ENCODE peak calls at places on chromosome 2, in six cellular contexts. One of them, this sample, is unnamed.

GRCh38 chr2:50358586-50358985 is 673.3 kb downstream of the NRXN1 start:
- DNase-seq in transverse colon: no peak
- DNase-seq in prostate gland: no peak
- DNase-seq in sigmoid colon: peak; percentile 46
- DNase-seq in HL-60: no peak
- DNase-seq in HCT116: no peak
- DNase-seq in this sample: no peak

GRCh38 chr2:103427567-103427966 is 665.7 kb downstream of the TMEM182 start:
- DNase-seq in transverse colon: no peak
- DNase-seq in prostate gland: no peak
- DNase-seq in sigmoid colon: no peak
- DNase-seq in HL-60: no peak
- DNase-seq in HCT116: no peak
- DNase-seq in this sample: no peak

GRCh38 chr2:66370824-66371223 is 64.1 kb upstream of the MEIS1 start:
- DNase-seq in transverse colon: no peak
- DNase-seq in prostate gland: no peak
- DNase-seq in sigmoid colon: no peak
- DNase-seq in HL-60: no peak
- DNase-seq in HCT116: no peak
- DNase-seq in this sample: no peak

GRCh38 chr2:137178955-137179377 is 413.6 kb downstream of the THSD7B start:
- DNase-seq in transverse colon: no peak
- DNase-seq in prostate gland: no peak
- DNase-seq in sigmoid colon: no peak
- DNase-seq in HL-60: no peak
- DNase-seq in HCT116: no peak
- DNase-seq in this sample: no peak

GRCh38 chr2:238595750-238596570 is 169.2 kb downstream of the ASB1 start:
- DNase-seq in transverse colon: no peak
- DNase-seq in prostate gland: peak; percentile 52
- DNase-seq in sigmoid colon: no peak
- DNase-seq in HL-60: no peak
- DNase-seq in HCT116: no peak
- DNase-seq in this sample: no peak

GRCh38 chr2:75460630-75461029 is 100.1 kb downstream of the EVA1A start:
- DNase-seq in transverse colon: no peak
- DNase-seq in prostate gland: no peak
- DNase-seq in sigmoid colon: no peak
- DNase-seq in HL-60: no peak
- DNase-seq in HCT116: no peak
- DNase-seq in this sample: no peak

GRCh38 chr2:215390550-215390913 is 45.3 kb downstream of the FN1 start:
- DNase-seq in transverse colon: no peak
- DNase-seq in prostate gland: no peak
- DNase-seq in sigmoid colon: no peak
- DNase-seq in HL-60: no peak
- DNase-seq in HCT116: no peak
- DNase-seq in this sample: no peak

GRCh38 chr2:238096311-238097011 is 3.7 kb upstream of the ESPNL start:
- DNase-seq in transverse colon: no peak
- DNase-seq in prostate gland: no peak
- DNase-seq in sigmoid colon: no peak
- DNase-seq in HL-60: no peak
- DNase-seq in HCT116: no peak
- DNase-seq in this sample: no peak

GRCh38 chr2:231068525-231069222 is 12.0 kb downstream of the PSMD1 start:
- DNase-seq in transverse colon: no peak
- DNase-seq in prostate gland: no peak
- DNase-seq in sigmoid colon: no peak
- DNase-seq in HL-60: no peak
- DNase-seq in HCT116: no peak
- DNase-seq in this sample: no peak

GRCh38 chr2:36408198-36408703 is 52.7 kb downstream of the CRIM1 start:
- DNase-seq in transverse colon: no peak
- DNase-seq in prostate gland: no peak
- DNase-seq in sigmoid colon: no peak
- DNase-seq in HL-60: no peak
- DNase-seq in HCT116: no peak
- DNase-seq in this sample: no peak

GRCh38 chr2:28490558-28490957 is 5.3 kb upstream of the PLB1 start:
- DNase-seq in transverse colon: no peak
- DNase-seq in prostate gland: no peak
- DNase-seq in sigmoid colon: no peak
- DNase-seq in HL-60: no peak
- DNase-seq in HCT116: no peak
- DNase-seq in this sample: no peak

GRCh38 chr2:210363261-210363660 is 48.3 kb upstream of the MYL1 start:
- DNase-seq in transverse colon: no peak
- DNase-seq in prostate gland: no peak
- DNase-seq in sigmoid colon: no peak
- DNase-seq in HL-60: no peak
- DNase-seq in HCT116: no peak
- DNase-seq in this sample: no peak

GRCh38 chr2:178827739-178828487 is 20.7 kb upstream of the TTN start:
- DNase-seq in transverse colon: no peak
- DNase-seq in prostate gland: no peak
- DNase-seq in sigmoid colon: no peak
- DNase-seq in HL-60: no peak
- DNase-seq in HCT116: no peak
- DNase-seq in this sample: no peak

GRCh38 chr2:178828496-178828895 is 21.3 kb upstream of the TTN start:
- DNase-seq in transverse colon: no peak
- DNase-seq in prostate gland: no peak
- DNase-seq in sigmoid colon: no peak
- DNase-seq in HL-60: no peak
- DNase-seq in HCT116: no peak
- DNase-seq in this sample: no peak

GRCh38 chr2:178829981-178830380 is 22.8 kb upstream of the TTN start:
- DNase-seq in transverse colon: no peak
- DNase-seq in prostate gland: no peak
- DNase-seq in sigmoid colon: no peak
- DNase-seq in HL-60: no peak
- DNase-seq in HCT116: no peak
- DNase-seq in this sample: no peak

GRCh38 chr2:178830451-178830850 is 23.2 kb upstream of the TTN start:
- DNase-seq in transverse colon: no peak
- DNase-seq in prostate gland: no peak
- DNase-seq in sigmoid colon: no peak
- DNase-seq in HL-60: no peak
- DNase-seq in HCT116: no peak
- DNase-seq in this sample: no peak

GRCh38 chr2:178829299-178829698 is 22.1 kb upstream of the TTN start:
- DNase-seq in transverse colon: no peak
- DNase-seq in prostate gland: no peak
- DNase-seq in sigmoid colon: no peak
- DNase-seq in HL-60: no peak
- DNase-seq in HCT116: no peak
- DNase-seq in this sample: no peak
- TF ChIP-seq POLR2AphosphoS5 in transverse colon: no peak
- TF ChIP-seq POLR2AphosphoS5 in prostate gland: no peak
- TF ChIP-seq POLR2AphosphoS5 in sigmoid colon: no peak
- TF ChIP-seq POLR2AphosphoS5 in HL-60: no peak
- TF ChIP-seq POLR2AphosphoS5 in HCT116: no peak
- TF ChIP-seq POLR2AphosphoS5 in this sample: no peak

GRCh38 chr2:185567196-185567595 is 171.4 kb upstream of the FSIP2 start:
- DNase-seq in transverse colon: no peak
- DNase-seq in prostate gland: no peak
- DNase-seq in sigmoid colon: no peak
- DNase-seq in HL-60: no peak
- DNase-seq in HCT116: no peak
- DNase-seq in this sample: no peak

DNA sequence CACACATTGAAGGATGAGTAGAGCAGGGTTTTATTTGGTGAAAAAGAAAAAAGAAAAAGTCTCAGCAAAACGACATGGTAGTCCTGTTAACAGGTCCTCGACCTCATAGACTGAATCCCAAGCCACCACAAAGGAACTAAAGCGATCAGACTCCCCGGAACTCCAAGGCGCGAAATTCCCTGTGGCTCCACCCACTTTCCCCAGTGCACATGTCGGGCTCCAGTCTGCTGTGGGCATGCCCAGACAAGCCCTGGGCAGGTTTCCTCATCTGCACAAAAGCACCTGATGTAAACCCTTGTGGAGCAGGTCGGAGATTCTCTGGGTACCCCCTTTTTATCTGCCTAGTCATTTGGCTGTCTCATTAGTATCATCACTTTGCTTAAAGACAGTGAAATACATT is 170.7 kb upstream of the FSIP2 start:
- DNase-seq in transverse colon: no peak
- DNase-seq in prostate gland: no peak
- DNase-seq in sigmoid colon: no peak
- DNase-seq in HL-60: no peak
- DNase-seq in HCT116: no peak
- DNase-seq in this sample: no peak
- H3K4me3 ChIP-seq in transverse colon: no peak overlapping the region
- H3K4me3 ChIP-seq in prostate gland: no peak overlapping the region
- H3K4me3 ChIP-seq in sigmoid colon: no peak overlapping the region
- H3K4me3 ChIP-seq in HL-60: no peak overlapping the region
- H3K4me3 ChIP-seq in HCT116: no peak overlapping the region
- H3K4me3 ChIP-seq in this sample: no peak overlapping the region

DNA sequence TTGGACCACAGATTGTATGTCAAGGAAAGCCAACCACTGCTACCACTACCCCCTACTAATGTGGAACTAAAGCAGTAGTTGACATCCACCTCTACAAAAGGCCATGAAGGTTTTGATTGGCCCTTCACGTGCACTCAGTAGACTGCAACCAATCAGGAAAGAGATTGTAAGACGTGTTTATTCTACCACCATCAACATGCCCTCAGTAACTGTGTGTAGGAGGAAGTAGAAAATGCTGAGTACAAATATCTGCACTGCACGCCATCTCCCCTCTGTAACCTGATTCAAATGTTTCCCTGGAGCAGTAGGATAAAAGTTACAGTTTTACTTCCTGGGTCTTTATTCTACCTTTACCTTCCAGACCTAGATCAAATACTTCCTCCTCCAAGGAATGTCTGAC is 2.9 kb upstream of the CASP10 start:
- DNase-seq in transverse colon: no peak
- DNase-seq in prostate gland: no peak
- DNase-seq in sigmoid colon: no peak
- DNase-seq in HL-60: no peak
- DNase-seq in HCT116: no peak
- DNase-seq in this sample: no peak
- TF ChIP-seq POLR2AphosphoS5 in transverse colon: no peak
- TF ChIP-seq POLR2AphosphoS5 in prostate gland: no peak
- TF ChIP-seq POLR2AphosphoS5 in sigmoid colon: no peak
- TF ChIP-seq POLR2AphosphoS5 in HL-60: no peak
- TF ChIP-seq POLR2AphosphoS5 in HCT116: no peak
- TF ChIP-seq POLR2AphosphoS5 in this sample: no peak

DNA sequence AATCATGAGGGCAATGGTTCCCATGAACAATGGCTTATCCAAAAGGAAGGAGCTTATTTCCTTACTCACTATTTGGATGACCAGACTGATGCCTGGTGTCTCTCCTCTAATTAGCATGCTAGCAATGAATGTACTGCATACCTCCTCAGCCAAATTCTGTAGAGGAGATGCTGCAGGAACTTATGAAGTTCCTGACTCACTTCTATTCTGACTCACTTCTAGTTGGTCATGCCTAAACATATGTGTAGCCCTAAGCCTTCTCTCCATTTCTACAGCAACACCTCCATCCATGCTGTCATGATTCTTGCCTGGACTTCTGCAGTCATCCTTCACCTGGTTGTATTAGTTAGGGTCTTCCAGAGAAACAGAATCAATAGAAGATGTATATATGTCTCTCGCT is 59.9 kb upstream of the MRPS9 start:
- DNase-seq in transverse colon: no peak
- DNase-seq in prostate gland: no peak
- DNase-seq in sigmoid colon: no peak
- DNase-seq in HL-60: no peak
- DNase-seq in HCT116: no peak
- DNase-seq in this sample: no peak
- H3K4me3 ChIP-seq in transverse colon: no peak overlapping the region
- H3K4me3 ChIP-seq in prostate gland: no peak overlapping the region
- H3K4me3 ChIP-seq in sigmoid colon: no peak overlapping the region
- H3K4me3 ChIP-seq in HL-60: no peak overlapping the region
- H3K4me3 ChIP-seq in HCT116: no peak overlapping the region
- H3K4me3 ChIP-seq in this sample: no peak overlapping the region

GRCh38 chr2:98715812-98716451 is 15.0 kb downstream of the MGAT4A start:
- DNase-seq in transverse colon: no peak
- DNase-seq in prostate gland: no peak
- DNase-seq in sigmoid colon: no peak
- DNase-seq in HL-60: no peak
- DNase-seq in HCT116: no peak
- DNase-seq in this sample: no peak
- TF ChIP-seq POLR2AphosphoS5 in transverse colon: no peak
- TF ChIP-seq POLR2AphosphoS5 in prostate gland: no peak
- TF ChIP-seq POLR2AphosphoS5 in sigmoid colon: no peak
- TF ChIP-seq POLR2AphosphoS5 in HL-60: no peak
- TF ChIP-seq POLR2AphosphoS5 in HCT116: no peak
- TF ChIP-seq POLR2AphosphoS5 in this sample: no peak

GRCh38 chr2:120466704-120467054 is 120.7 kb downstream of the INHBB start:
- DNase-seq in transverse colon: no peak
- DNase-seq in prostate gland: no peak
- DNase-seq in sigmoid colon: no peak
- DNase-seq in HL-60: no peak
- DNase-seq in HCT116: no peak
- DNase-seq in this sample: no peak

GRCh38 chr2:120465012-120465700 is 119.2 kb downstream of the INHBB start:
- DNase-seq in transverse colon: no peak
- DNase-seq in prostate gland: no peak
- DNase-seq in sigmoid colon: no peak
- DNase-seq in HL-60: no peak
- DNase-seq in HCT116: no peak
- DNase-seq in this sample: no peak

GRCh38 chr2:120465989-120466703 is 120.2 kb downstream of the INHBB start:
- DNase-seq in transverse colon: no peak
- DNase-seq in prostate gland: no peak
- DNase-seq in sigmoid colon: no peak
- DNase-seq in HL-60: no peak
- DNase-seq in HCT116: no peak
- DNase-seq in this sample: no peak

GRCh38 chr2:120464448-120464931 is 118.6 kb downstream of the INHBB start:
- DNase-seq in transverse colon: no peak
- DNase-seq in prostate gland: no peak
- DNase-seq in sigmoid colon: no peak
- DNase-seq in HL-60: no peak
- DNase-seq in HCT116: no peak
- DNase-seq in this sample: no peak

GRCh38 chr2:120465701-120465988 is 119.7 kb downstream of the INHBB start:
- DNase-seq in transverse colon: no peak
- DNase-seq in prostate gland: no peak
- DNase-seq in sigmoid colon: no peak
- DNase-seq in HL-60: no peak
- DNase-seq in HCT116: no peak
- DNase-seq in this sample: no peak
- H3K4me3 ChIP-seq in transverse colon: no peak overlapping the region
- H3K4me3 ChIP-seq in prostate gland: no peak overlapping the region
- H3K4me3 ChIP-seq in sigmoid colon: no peak overlapping the region
- H3K4me3 ChIP-seq in HL-60: no peak overlapping the region
- H3K4me3 ChIP-seq in HCT116: no peak overlapping the region
- H3K4me3 ChIP-seq in this sample: no peak overlapping the region

GRCh38 chr2:217848351-217848957 is 154.3 kb downstream of the TNS1 start:
- DNase-seq in transverse colon: no peak
- DNase-seq in prostate gland: no peak
- DNase-seq in sigmoid colon: no peak
- DNase-seq in HL-60: no peak
- DNase-seq in HCT116: no peak
- DNase-seq in this sample: no peak
- TF ChIP-seq POLR2AphosphoS5 in transverse colon: peak; percentile 23
- TF ChIP-seq POLR2AphosphoS5 in prostate gland: no peak
- TF ChIP-seq POLR2AphosphoS5 in sigmoid colon: peak; percentile 41
- TF ChIP-seq POLR2AphosphoS5 in HL-60: no peak
- TF ChIP-seq POLR2AphosphoS5 in HCT116: no peak
- TF ChIP-seq POLR2AphosphoS5 in this sample: no peak

This sample was measured in SK-N-MC.